ENCODE peak calls at places on chromosomes 13 and 19, in nine cellular contexts. One of them, this sample, is unnamed.

GRCh38 chr19:55088543-55089265 is 13.0 kb downstream of the EPS8L1 start:
- DNase-seq in T1000: peak; percentile 66
- DNase-seq in mucosa of descending colon: peak; percentile 87
- DNase-seq in ACHN: peak; percentile 72
- DNase-seq in germinal center: peak; percentile 81
- DNase-seq in NCI-H1105: peak; percentile 72
- DNase-seq in activated naive CD8-positive, alpha-beta T cell treated with anti-CD3 and anti-CD28 coated beads, Interleukin-2, amount 50 U/mL, for 24 hours: peak; percentile 89
- DNase-seq in nucleus accumbens: peak; percentile 10
- DNase-seq in GM23338: peak; percentile 95
- DNase-seq in this sample: peak; percentile 91

GRCh38 chr13:76725211-76725610 is 161.0 kb downstream of the KCTD12 start:
- DNase-seq in T1000: no peak
- DNase-seq in NCI-H1105: no peak
- DNase-seq in activated naive CD8-positive, alpha-beta T cell treated with anti-CD3 and anti-CD28 coated beads, Interleukin-2, amount 50 U/mL, for 24 hours: no peak
- DNase-seq in GM23338: no peak
- DNase-seq in nucleus accumbens: no peak
- DNase-seq in ACHN: no peak
- DNase-seq in germinal center: no peak
- DNase-seq in mucosa of descending colon: no peak
- DNase-seq in this sample: no peak

GRCh38 chr13:29937836-29938235 is 87.4 kb upstream of the UBL3 start:
- DNase-seq in GM23338: peak; percentile 42
- DNase-seq in mucosa of descending colon: no peak
- DNase-seq in NCI-H1105: no peak
- DNase-seq in germinal center: no peak
- DNase-seq in activated naive CD8-positive, alpha-beta T cell treated with anti-CD3 and anti-CD28 coated beads, Interleukin-2, amount 50 U/mL, for 24 hours: no peak
- DNase-seq in T1000: no peak
- DNase-seq in nucleus accumbens: no peak
- DNase-seq in ACHN: no peak
- DNase-seq in this sample: no peak

GRCh38 chr19:21566073-21566472 is 60.7 kb downstream of the ZNF429 start:
- DNase-seq in activated naive CD8-positive, alpha-beta T cell treated with anti-CD3 and anti-CD28 coated beads, Interleukin-2, amount 50 U/mL, for 24 hours: no peak
- DNase-seq in T1000: no peak
- DNase-seq in NCI-H1105: no peak
- DNase-seq in germinal center: no peak
- DNase-seq in GM23338: no peak
- DNase-seq in nucleus accumbens: no peak
- DNase-seq in mucosa of descending colon: no peak
- DNase-seq in ACHN: no peak
- DNase-seq in this sample: no peak

GRCh38 chr13:39148513-39148961 is 110.3 kb downstream of the NHLRC3 start:
- DNase-seq in nucleus accumbens: no peak
- DNase-seq in T1000: no peak
- DNase-seq in mucosa of descending colon: no peak
- DNase-seq in ACHN: peak; percentile 7
- DNase-seq in activated naive CD8-positive, alpha-beta T cell treated with anti-CD3 and anti-CD28 coated beads, Interleukin-2, amount 50 U/mL, for 24 hours: no peak
- DNase-seq in GM23338: no peak
- DNase-seq in germinal center: no peak
- DNase-seq in NCI-H1105: no peak
- DNase-seq in this sample: no peak

GRCh38 chr13:95573226-95573625 is 20.7 kb downstream of the CLDN10 start:
- DNase-seq in activated naive CD8-positive, alpha-beta T cell treated with anti-CD3 and anti-CD28 coated beads, Interleukin-2, amount 50 U/mL, for 24 hours: no peak
- DNase-seq in nucleus accumbens: no peak
- DNase-seq in NCI-H1105: no peak
- DNase-seq in GM23338: no peak
- DNase-seq in germinal center: no peak
- DNase-seq in ACHN: no peak
- DNase-seq in T1000: no peak
- DNase-seq in mucosa of descending colon: no peak
- DNase-seq in this sample: no peak

GRCh38 chr13:102710261-102710679 is 15.4 kb upstream of the METTL21C start:
- DNase-seq in NCI-H1105: no peak
- DNase-seq in mucosa of descending colon: no peak
- DNase-seq in nucleus accumbens: no peak
- DNase-seq in ACHN: no peak
- DNase-seq in germinal center: no peak
- DNase-seq in T1000: no peak
- DNase-seq in activated naive CD8-positive, alpha-beta T cell treated with anti-CD3 and anti-CD28 coated beads, Interleukin-2, amount 50 U/mL, for 24 hours: no peak
- DNase-seq in GM23338: no peak
- DNase-seq in this sample: no peak

GRCh38 chr13:50829896-50830295 is 13.6 kb downstream of the DLEU7 start:
- DNase-seq in T1000: no peak
- DNase-seq in activated naive CD8-positive, alpha-beta T cell treated with anti-CD3 and anti-CD28 coated beads, Interleukin-2, amount 50 U/mL, for 24 hours: no peak
- DNase-seq in ACHN: no peak
- DNase-seq in NCI-H1105: no peak
- DNase-seq in nucleus accumbens: no peak
- DNase-seq in mucosa of descending colon: no peak
- DNase-seq in GM23338: no peak
- DNase-seq in germinal center: no peak
- DNase-seq in this sample: no peak

GRCh38 chr19:17302391-17303166 is 646 bp downstream of the ABHD8 start:
- DNase-seq in nucleus accumbens: peak; percentile 69
- DNase-seq in NCI-H1105: no peak
- DNase-seq in GM23338: peak; percentile 72
- DNase-seq in activated naive CD8-positive, alpha-beta T cell treated with anti-CD3 and anti-CD28 coated beads, Interleukin-2, amount 50 U/mL, for 24 hours: peak; percentile 22
- DNase-seq in mucosa of descending colon: no peak
- DNase-seq in germinal center: no peak
- DNase-seq in T1000: no peak
- DNase-seq in ACHN: no peak
- DNase-seq in this sample: peak; percentile 68

GRCh38 chr13:41017153-41017552 is 2.0 kb downstream of the ELF1 start:
- DNase-seq in germinal center: no peak
- DNase-seq in GM23338: no peak
- DNase-seq in T1000: no peak
- DNase-seq in mucosa of descending colon: peak; percentile 50
- DNase-seq in activated naive CD8-positive, alpha-beta T cell treated with anti-CD3 and anti-CD28 coated beads, Interleukin-2, amount 50 U/mL, for 24 hours: peak; percentile 26
- DNase-seq in nucleus accumbens: no peak
- DNase-seq in NCI-H1105: no peak
- DNase-seq in ACHN: peak; percentile 22
- DNase-seq in this sample: no peak

GRCh38 chr19:38497907-38498306 is 64.4 kb downstream of the RYR1 start:
- DNase-seq in mucosa of descending colon: no peak
- DNase-seq in T1000: no peak
- DNase-seq in ACHN: no peak
- DNase-seq in GM23338: no peak
- DNase-seq in germinal center: no peak
- DNase-seq in nucleus accumbens: no peak
- DNase-seq in NCI-H1105: no peak
- DNase-seq in activated naive CD8-positive, alpha-beta T cell treated with anti-CD3 and anti-CD28 coated beads, Interleukin-2, amount 50 U/mL, for 24 hours: no peak
- DNase-seq in this sample: no peak

GRCh38 chr19:27580906-27581305 is 1632.0 kb downstream of the UQCRFS1 start:
- DNase-seq in activated naive CD8-positive, alpha-beta T cell treated with anti-CD3 and anti-CD28 coated beads, Interleukin-2, amount 50 U/mL, for 24 hours: no peak
- DNase-seq in mucosa of descending colon: no peak
- DNase-seq in germinal center: no peak
- DNase-seq in ACHN: no peak
- DNase-seq in GM23338: no peak
- DNase-seq in T1000: no peak
- DNase-seq in nucleus accumbens: no peak
- DNase-seq in NCI-H1105: no peak
- DNase-seq in this sample: no peak

GRCh38 chr19:3142292-3142670 is 6.4 kb downstream of the GNA15 start:
- DNase-seq in T1000: peak; percentile 82
- DNase-seq in ACHN: peak; percentile 63
- DNase-seq in NCI-H1105: no peak
- DNase-seq in activated naive CD8-positive, alpha-beta T cell treated with anti-CD3 and anti-CD28 coated beads, Interleukin-2, amount 50 U/mL, for 24 hours: peak; percentile 64
- DNase-seq in GM23338: no peak
- DNase-seq in germinal center: no peak
- DNase-seq in nucleus accumbens: no peak
- DNase-seq in mucosa of descending colon: no peak
- DNase-seq in this sample: no peak

GRCh38 chr13:99800004-99800403 is 171.6 kb downstream of the ZIC5 start:
- DNase-seq in T1000: no peak
- DNase-seq in mucosa of descending colon: no peak
- DNase-seq in GM23338: peak; percentile 29
- DNase-seq in ACHN: no peak
- DNase-seq in activated naive CD8-positive, alpha-beta T cell treated with anti-CD3 and anti-CD28 coated beads, Interleukin-2, amount 50 U/mL, for 24 hours: no peak
- DNase-seq in NCI-H1105: no peak
- DNase-seq in nucleus accumbens: no peak
- DNase-seq in germinal center: no peak
- DNase-seq in this sample: no peak

GRCh38 chr13:78319101-78319627 is 284.2 kb downstream of the POU4F1 start:
- DNase-seq in NCI-H1105: no peak
- DNase-seq in germinal center: no peak
- DNase-seq in T1000: no peak
- DNase-seq in activated naive CD8-positive, alpha-beta T cell treated with anti-CD3 and anti-CD28 coated beads, Interleukin-2, amount 50 U/mL, for 24 hours: no peak
- DNase-seq in ACHN: no peak
- DNase-seq in GM23338: no peak
- DNase-seq in nucleus accumbens: no peak
- DNase-seq in mucosa of descending colon: no peak
- DNase-seq in this sample: no peak

GRCh38 chr19:44643605-44644390 is at the start of gene PVR:
- DNase-seq in GM23338: peak; percentile 75
- DNase-seq in ACHN: peak; percentile 81
- DNase-seq in nucleus accumbens: peak; percentile 53
- DNase-seq in NCI-H1105: peak; percentile 57
- DNase-seq in germinal center: no peak
- DNase-seq in activated naive CD8-positive, alpha-beta T cell treated with anti-CD3 and anti-CD28 coated beads, Interleukin-2, amount 50 U/mL, for 24 hours: peak; percentile 61
- DNase-seq in T1000: peak; percentile 68
- DNase-seq in mucosa of descending colon: peak; percentile 79
- DNase-seq in this sample: peak; percentile 74

GRCh38 chr19:4130635-4131438 is 6.9 kb upstream of the MAP2K2 start:
- DNase-seq in ACHN: peak; percentile 12
- DNase-seq in mucosa of descending colon: no peak
- DNase-seq in nucleus accumbens: no peak
- DNase-seq in GM23338: no peak
- DNase-seq in activated naive CD8-positive, alpha-beta T cell treated with anti-CD3 and anti-CD28 coated beads, Interleukin-2, amount 50 U/mL, for 24 hours: no peak
- DNase-seq in NCI-H1105: no peak
- DNase-seq in germinal center: no peak
- DNase-seq in T1000: no peak
- DNase-seq in this sample: no peak

GRCh38 chr13:98443800-98444325 is 133.0 kb downstream of the STK24 start:
- DNase-seq in activated naive CD8-positive, alpha-beta T cell treated with anti-CD3 and anti-CD28 coated beads, Interleukin-2, amount 50 U/mL, for 24 hours: no peak
- DNase-seq in germinal center: no peak
- DNase-seq in mucosa of descending colon: no peak
- DNase-seq in NCI-H1105: no peak
- DNase-seq in GM23338: no peak
- DNase-seq in nucleus accumbens: no peak
- DNase-seq in ACHN: no peak
- DNase-seq in T1000: no peak
- DNase-seq in this sample: no peak

GRCh38 chr19:15292847-15293582 is 39.3 kb downstream of the BRD4 start:
- DNase-seq in nucleus accumbens: no peak
- DNase-seq in T1000: no peak
- DNase-seq in activated naive CD8-positive, alpha-beta T cell treated with anti-CD3 and anti-CD28 coated beads, Interleukin-2, amount 50 U/mL, for 24 hours: no peak
- DNase-seq in NCI-H1105: no peak
- DNase-seq in ACHN: no peak
- DNase-seq in GM23338: no peak
- DNase-seq in germinal center: no peak
- DNase-seq in mucosa of descending colon: no peak
- DNase-seq in this sample: no peak

GRCh38 chr19:29371766-29372415 is 153.9 kb upstream of the VSTM2B start:
- DNase-seq in germinal center: no peak
- DNase-seq in NCI-H1105: no peak
- DNase-seq in GM23338: no peak
- DNase-seq in ACHN: no peak
- DNase-seq in mucosa of descending colon: no peak
- DNase-seq in T1000: no peak
- DNase-seq in nucleus accumbens: no peak
- DNase-seq in activated naive CD8-positive, alpha-beta T cell treated with anti-CD3 and anti-CD28 coated beads, Interleukin-2, amount 50 U/mL, for 24 hours: no peak
- DNase-seq in this sample: no peak

GRCh38 chr13:51269039-51269438 is 46.8 kb downstream of the FAM124A start:
- DNase-seq in mucosa of descending colon: no peak
- DNase-seq in NCI-H1105: no peak
- DNase-seq in T1000: no peak
- DNase-seq in ACHN: no peak
- DNase-seq in GM23338: no peak
- DNase-seq in nucleus accumbens: no peak
- DNase-seq in activated naive CD8-positive, alpha-beta T cell treated with anti-CD3 and anti-CD28 coated beads, Interleukin-2, amount 50 U/mL, for 24 hours: no peak
- DNase-seq in germinal center: no peak
- DNase-seq in this sample: no peak

GRCh38 chr19:3269972-3270667 is 45.7 kb downstream of the CELF5 start:
- DNase-seq in ACHN: no peak
- DNase-seq in nucleus accumbens: no peak
- DNase-seq in mucosa of descending colon: no peak
- DNase-seq in germinal center: no peak
- DNase-seq in T1000: no peak
- DNase-seq in activated naive CD8-positive, alpha-beta T cell treated with anti-CD3 and anti-CD28 coated beads, Interleukin-2, amount 50 U/mL, for 24 hours: no peak
- DNase-seq in GM23338: peak; percentile 53
- DNase-seq in NCI-H1105: no peak
- DNase-seq in this sample: no peak

GRCh38 chr13:63124863-63125262 is 1709.2 kb upstream of the PCDH20 start:
- DNase-seq in T1000: no peak
- DNase-seq in nucleus accumbens: no peak
- DNase-seq in NCI-H1105: peak; percentile 25
- DNase-seq in activated naive CD8-positive, alpha-beta T cell treated with anti-CD3 and anti-CD28 coated beads, Interleukin-2, amount 50 U/mL, for 24 hours: no peak
- DNase-seq in GM23338: peak; percentile 34
- DNase-seq in ACHN: peak; percentile 43
- DNase-seq in germinal center: no peak
- DNase-seq in mucosa of descending colon: no peak
- DNase-seq in this sample: no peak

GRCh38 chr13:48431987-48432615 is 19.2 kb upstream of the LPAR6 start:
- DNase-seq in activated naive CD8-positive, alpha-beta T cell treated with anti-CD3 and anti-CD28 coated beads, Interleukin-2, amount 50 U/mL, for 24 hours: no peak
- DNase-seq in nucleus accumbens: no peak
- DNase-seq in T1000: no peak
- DNase-seq in mucosa of descending colon: no peak
- DNase-seq in ACHN: no peak
- DNase-seq in GM23338: no peak
- DNase-seq in NCI-H1105: no peak
- DNase-seq in germinal center: no peak
- DNase-seq in this sample: no peak

GRCh38 chr13:65336106-65336603 is 1894.0 kb downstream of the PCDH9 start:
- DNase-seq in nucleus accumbens: no peak
- DNase-seq in T1000: no peak
- DNase-seq in mucosa of descending colon: no peak
- DNase-seq in germinal center: no peak
- DNase-seq in ACHN: no peak
- DNase-seq in activated naive CD8-positive, alpha-beta T cell treated with anti-CD3 and anti-CD28 coated beads, Interleukin-2, amount 50 U/mL, for 24 hours: no peak
- DNase-seq in NCI-H1105: no peak
- DNase-seq in GM23338: no peak
- DNase-seq in this sample: no peak

GRCh38 chr13:112702341-112702982 is 12.6 kb downstream of the ATP11A start:
- DNase-seq in GM23338: no peak
- DNase-seq in ACHN: no peak
- DNase-seq in mucosa of descending colon: no peak
- DNase-seq in NCI-H1105: no peak
- DNase-seq in T1000: no peak
- DNase-seq in germinal center: no peak
- DNase-seq in nucleus accumbens: no peak
- DNase-seq in activated naive CD8-positive, alpha-beta T cell treated with anti-CD3 and anti-CD28 coated beads, Interleukin-2, amount 50 U/mL, for 24 hours: no peak
- DNase-seq in this sample: no peak

This sample was measured in pancreas.